ENCODE peak calls at places on chromosome 7, in seven cellular contexts. B is heart left ventricle, H is Peyer's patch, Y is upper lobe of left lung, U is adrenal gland, S is uterus, W is ovary. M is an unnamed sample.

GRCh38 chr7:469591-469961 is 50.1 kb downstream of the PDGFA start:
- DNase-seq in B (no peak), H (no peak), Y (no peak), U (no peak), S (peak), W (no peak), M (no peak)

GRCh38 chr7:135775230-135775629 is 26.6 kb upstream of the FAM180A start:
- DNase-seq in B (no peak), H (no peak), Y (no peak), U (no peak), S (no peak), W (no peak), M (no peak)

GRCh38 chr7:2043316-2044039 is 189.3 kb downstream of the MAD1L1 start:
- DNase-seq in B (no peak), H (no peak), Y (no peak), U (no peak), S (no peak), W (no peak), M (peak)

GRCh38 chr7:128235469-128235868 is 5.6 kb upstream of the LEP start:
- DNase-seq in B (no peak), H (no peak), Y (no peak), U (no peak), S (no peak), W (no peak), M (no peak)

GRCh38 chr7:155997431-155998327 is 185.4 kb upstream of the SHH start:
- DNase-seq in B (no peak), H (no peak), Y (no peak), U (peak), S (no peak), W (no peak), M (peak)

GRCh38 chr7:31648288-31648687 is 38.7 kb upstream of the PPP1R17 start:
- DNase-seq in B (no peak), H (no peak), Y (no peak), U (no peak), S (no peak), W (no peak), M (no peak)

GRCh38 chr7:67758551-67758950 is 761.9 kb downstream of the TYW1 start:
- DNase-seq in B (no peak), H (no peak), Y (no peak), U (no peak), S (no peak), W (no peak), M (no peak)

GRCh38 chr7:55132550-55132889 is 113.7 kb downstream of the EGFR start:
- DNase-seq in B (no peak), H (no peak), Y (no peak), U (no peak), S (no peak), W (no peak), M (no peak)

GRCh38 chr7:111485981-111486380 is 76.3 kb downstream of the IMMP2L start:
- DNase-seq in B (no peak), H (no peak), Y (no peak), U (no peak), S (no peak), W (no peak), M (no peak)

GRCh38 chr7:100629117-100629711 is 12.1 kb downstream of the TFR2 start:
- DNase-seq in B (no peak), H (no peak), Y (no peak), U (no peak), S (no peak), W (no peak), M (no peak)

GRCh38 chr7:50185188-50185587 is 92.1 kb upstream of the ZPBP start:
- DNase-seq in B (no peak), H (no peak), Y (no peak), U (no peak), S (no peak), W (no peak), M (peak)

GRCh38 chr7:131543298-131543697 is 13.1 kb downstream of the PODXL start:
- DNase-seq in B (no peak), H (no peak), Y (no peak), U (no peak), S (no peak), W (no peak), M (no peak)

GRCh38 chr7:636396-636795 is 90.1 kb upstream of the DNAAF5 start:
- DNase-seq in B (no peak), H (no peak), Y (no peak), U (no peak), S (no peak), W (no peak), M (no peak)

GRCh38 chr7:118762451-118762850 is 537.9 kb downstream of the ANKRD7 start:
- DNase-seq in B (no peak), H (no peak), Y (no peak), U (no peak), S (no peak), W (no peak), M (no peak)

GRCh38 chr7:95875519-95875918 is 103.2 kb downstream of the DYNC1I1 start:
- DNase-seq in B (no peak), H (no peak), Y (no peak), U (no peak), S (no peak), W (no peak), M (no peak)

GRCh38 chr7:2927592-2927991 is 83.5 kb upstream of the GNA12 start:
- DNase-seq in B (no peak), H (no peak), Y (no peak), U (no peak), S (no peak), W (no peak), M (no peak)

GRCh38 chr7:85287126-85287825 is 100.4 kb upstream of the SEMA3D start:
- DNase-seq in B (no peak), H (no peak), Y (no peak), U (no peak), S (no peak), W (no peak), M (peak)

GRCh38 chr7:81162771-81163525 is 244.1 kb upstream of the SEMA3C start:
- DNase-seq in B (no peak), H (no peak), Y (no peak), U (no peak), S (no peak), W (no peak), M (no peak)

GRCh38 chr7:108813247-108814014 is 243.8 kb downstream of the DNAJB9 start:
- DNase-seq in B (no peak), H (no peak), Y (no peak), U (no peak), S (no peak), W (no peak), M (no peak)

GRCh38 chr7:151923097-151923876 is 33.0 kb upstream of the GALNTL5 start:
- DNase-seq in B (peak), H (no peak), Y (no peak), U (peak), S (no peak), W (no peak), M (no peak)

GRCh38 chr7:41979834-41980307 is 257.1 kb downstream of the GLI3 start:
- DNase-seq in B (no peak), H (no peak), Y (no peak), U (no peak), S (peak), W (peak), M (no peak)

GRCh38 chr7:157320607-157320979 is 16.2 kb upstream of the DNAJB6 start:
- DNase-seq in B (peak), H (no peak), Y (no peak), U (no peak), S (no peak), W (no peak), M (no peak)

GRCh38 chr7:79361214-79361613 is 92.3 kb downstream of the MAGI2 start:
- DNase-seq in B (no peak), H (no peak), Y (no peak), U (no peak), S (no peak), W (no peak), M (no peak)

GRCh38 chr7:120370954-120371353 is 98.0 kb downstream of the KCND2 start:
- DNase-seq in B (no peak), H (no peak), Y (no peak), U (no peak), S (no peak), W (no peak), M (no peak)

GRCh38 chr7:27204851-27205322 is 5.0 kb upstream of the HOXA13 start:
- DNase-seq in B (no peak), H (no peak), Y (peak), U (no peak), S (no peak), W (no peak), M (no peak)

GRCh38 chr7:98234429-98235147 is 17.4 kb downstream of the TECPR1 start:
- DNase-seq in B (no peak), H (no peak), Y (no peak), U (no peak), S (no peak), W (no peak), M (no peak)

GRCh38 chr7:80466638-80467037 is 45.2 kb downstream of the GNAT3 start:
- DNase-seq in B (no peak), H (no peak), Y (no peak), U (no peak), S (no peak), W (no peak), M (no peak)

GRCh38 chr7:3309140-3309539 is 8.1 kb downstream of the SDK1 start:
- DNase-seq in B (no peak), H (no peak), Y (no peak), U (no peak), S (no peak), W (no peak), M (no peak)

GRCh38 chr7:80294321-80294720 is 159.7 kb downstream of the GNAI1 start:
- DNase-seq in B (no peak), H (no peak), Y (no peak), U (no peak), S (no peak), W (no peak), M (no peak)

GRCh38 chr7:106518239-106518638 is 142.7 kb downstream of the CCDC71L start:
- DNase-seq in B (no peak), H (no peak), Y (no peak), U (no peak), S (no peak), W (no peak), M (no peak)

GRCh38 chr7:35533877-35534276 is 161.1 kb downstream of the HERPUD2 start:
- DNase-seq in B (no peak), H (no peak), Y (no peak), U (no peak), S (no peak), W (no peak), M (no peak)

GRCh38 chr7:35537067-35538023 is 157.6 kb downstream of the HERPUD2 start:
- DNase-seq in B (peak), H (peak), Y (peak), U (peak), S (peak), W (peak), M (peak)

GRCh38 chr7:35530124-35531109 is 164.5 kb downstream of the HERPUD2 start:
- DNase-seq in B (no peak), H (peak), Y (peak), U (no peak), S (no peak), W (no peak), M (peak)

DNA sequence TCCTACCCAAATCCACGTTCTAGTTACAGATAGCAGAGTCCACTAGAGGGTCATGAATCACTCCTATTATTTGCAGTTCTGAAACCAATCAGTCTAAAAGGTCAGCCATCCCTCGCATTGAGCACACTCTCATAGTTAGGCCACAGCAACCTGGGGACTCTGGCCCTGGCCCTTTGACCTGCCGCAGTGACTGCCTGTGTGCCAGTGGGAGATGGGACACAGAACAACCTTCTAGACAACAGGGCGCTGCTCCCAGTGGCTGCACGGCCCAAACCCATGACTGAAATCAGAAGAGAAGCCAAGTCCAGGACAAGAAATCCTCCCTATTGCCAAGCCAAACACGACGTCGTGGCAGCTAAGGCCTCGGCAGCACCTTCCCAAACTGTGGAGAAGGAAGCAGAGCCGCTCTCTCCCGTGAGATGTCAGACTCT is 158.5 kb downstream of the HERPUD2 start:
- DNase-seq in B (no peak), H (no peak), Y (no peak), U (no peak), S (no peak), W (no peak), M (no peak)
- TF ChIP-seq POLR2A in B (no peak), H (no peak), Y (no peak), U (no peak), S (no peak), W (no peak), M (no peak)

GRCh38 chr7:137373507-137373906 is 30.0 kb upstream of the PTN start:
- DNase-seq in B (no peak), H (no peak), Y (no peak), U (no peak), S (no peak), W (no peak), M (no peak)
- TF ChIP-seq CTCF in B (no peak), H (no peak), Y (no peak), U (no peak), S (no peak), W (no peak), M (no peak)

DNA sequence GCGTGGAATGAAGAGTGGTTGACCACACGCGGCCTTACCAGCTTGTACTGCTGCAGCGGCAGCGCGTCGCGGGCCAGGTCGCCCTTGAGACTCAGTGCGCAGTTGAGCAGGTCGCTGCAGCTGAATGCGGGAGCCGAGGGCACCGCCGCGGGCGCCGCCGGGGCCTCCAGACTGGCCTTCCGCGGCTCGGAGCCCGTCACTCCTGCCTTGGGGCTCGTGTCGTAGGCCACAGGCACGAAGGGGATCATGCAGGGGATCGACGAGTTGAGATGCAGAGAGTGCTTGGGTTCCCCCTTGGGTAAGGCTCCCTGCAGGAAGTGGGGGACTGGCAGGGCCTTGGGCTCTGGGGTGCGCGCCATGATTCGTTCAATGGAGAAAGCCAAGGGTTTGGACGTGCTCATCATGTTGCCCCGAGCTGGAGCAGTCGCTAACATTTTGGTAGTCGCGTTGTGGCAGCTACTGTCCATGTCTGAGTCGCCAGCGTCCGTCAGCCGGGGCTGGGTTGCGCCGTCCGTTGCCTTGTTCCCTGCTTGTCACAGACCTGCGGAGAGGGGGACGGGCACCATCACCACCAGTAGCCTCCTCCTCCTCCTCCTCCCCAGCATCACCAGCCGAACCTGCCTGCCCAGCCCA is 463 bp downstream of the FEZF1 start:
- DNase-seq in B (no peak), H (no peak), Y (peak), U (no peak), S (no peak), W (no peak), M (no peak)
- H3K4me3 ChIP-seq in B (no peak), H (no peak), Y (no peak), U (peak), S (no peak), W (no peak), M (no peak)

GRCh38 chr7:139776486-139777303 is 1.1 kb downstream of the HIPK2 start:
- DNase-seq in B (no peak), H (peak), Y (no peak), U (no peak), S (peak), W (peak), M (no peak)
- TF ChIP-seq POLR2A in B (no peak), H (no peak), Y (peak), U (peak), S (no peak), W (no peak), M (no peak)

GRCh38 chr7:17646181-17646956 is 293.9 kb downstream of the SNX13 start:
- DNase-seq in B (no peak), H (no peak), Y (no peak), U (no peak), S (no peak), W (no peak), M (no peak)
- TF ChIP-seq CTCF in B (peak), H (no peak), Y (peak), U (peak), S (peak), W (no peak), M (no peak)

DNA sequence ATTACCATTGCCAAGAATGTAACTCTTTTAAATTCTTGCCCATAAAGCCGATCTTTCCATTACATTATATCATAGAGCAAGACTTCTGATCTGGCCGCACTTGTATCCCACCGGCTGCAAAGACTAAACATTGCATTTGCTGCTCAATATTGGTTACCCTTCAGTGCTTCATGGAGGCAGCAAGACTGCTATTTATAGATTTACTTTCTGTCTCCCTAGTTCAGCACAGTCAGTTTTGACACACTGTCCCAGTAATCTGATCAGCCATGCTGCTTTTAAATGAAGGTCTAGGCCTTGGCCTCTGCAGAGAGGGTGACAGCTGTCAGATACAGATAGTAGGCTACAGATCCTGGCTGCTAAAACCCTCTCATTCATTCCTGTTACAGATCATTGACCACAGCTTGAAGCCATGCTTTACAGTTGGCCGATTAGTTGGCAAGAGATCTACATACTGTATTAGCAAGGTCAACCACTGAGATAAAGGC is 562.6 kb upstream of the GALNT17 start:
- DNase-seq in B (no peak), H (no peak), Y (no peak), U (peak), S (no peak), W (no peak), M (no peak)
- H3K4me3 ChIP-seq in B (no peak), H (no peak), Y (no peak), U (no peak), S (no peak), W (no peak), M (no peak)

GRCh38 chr7:32891800-32892520 is 400 bp upstream of the KBTBD2 start:
- DNase-seq in B (peak), H (peak), Y (peak), U (peak), S (peak), W (peak), M (peak)
- TF ChIP-seq POLR2A in B (peak), H (peak), Y (peak), U (peak), S (peak), W (peak), M (no peak)

M was measured in lower leg skin.